ENCODE peak calls at places on chromosomes 12 and 14, in seven cellular contexts. I, G, Q, Y, L, E and Z are unnamed samples. For H3K4me1 and H3K36me3, the result is how much of the 10 kb centered on the place peaks cover.

GRCh38 chr12:46354111-46354798 is 18.3 kb downstream of the SLC38A2 start:
- DNase-seq in I (no peak), G (peak), Q (no peak), Y (no peak), L (no peak), E (no peak), Z (no peak)

GRCh38 chr12:131608740-131609665 is 101.9 kb upstream of the SFSWAP start:
- DNase-seq in I (peak), G (peak), Q (no peak), Y (peak), L (peak), E (peak), Z (peak)

GRCh38 chr12:47012552-47012951 is 66.9 kb upstream of the PCED1B start:
- DNase-seq in I (no peak), G (no peak), Q (no peak), Y (no peak), L (no peak), E (no peak), Z (no peak)

GRCh38 chr12:92593734-92594402 is 108.9 kb upstream of the PLEKHG7 start:
- DNase-seq in I (peak), G (peak), Q (peak), Y (peak), L (peak), E (no peak), Z (no peak)

GRCh38 chr12:106837782-106838181 is 63.3 kb downstream of the RIC8B start:
- DNase-seq in I (no peak), G (no peak), Q (no peak), Y (no peak), L (no peak), E (no peak), Z (no peak)

GRCh38 chr12:89707992-89708792 is 446 bp downstream of the ATP2B1 start:
- DNase-seq in I (peak), G (peak), Q (no peak), Y (peak), L (peak), E (peak), Z (peak)

GRCh38 chr12:44154128-44154527 is 318.2 kb downstream of the TMEM117 start:
- DNase-seq in I (no peak), G (peak), Q (no peak), Y (no peak), L (no peak), E (no peak), Z (no peak)

GRCh38 chr12:69644516-69644915 is 33.8 kb upstream of the LRRC10 start:
- DNase-seq in I (no peak), G (no peak), Q (no peak), Y (no peak), L (no peak), E (no peak), Z (no peak)

GRCh38 chr12:6867407-6868210 is at the start of gene TPI1:
- DNase-seq in I (peak), G (peak), Q (peak), Y (peak), L (peak), E (peak), Z (peak)

GRCh38 chr12:6868211-6869048 is 1.1 kb downstream of the TPI1 start:
- DNase-seq in I (peak), G (peak), Q (no peak), Y (no peak), L (no peak), E (no peak), Z (no peak)

GRCh38 chr12:6871052-6871957 is 1.8 kb downstream of the SPSB2 start:
- DNase-seq in I (peak), G (peak), Q (peak), Y (no peak), L (no peak), E (no peak), Z (no peak)

GRCh38 chr12:6866920-6867406 is 368 bp upstream of the TPI1 start:
- DNase-seq in I (no peak), G (peak), Q (no peak), Y (no peak), L (no peak), E (no peak), Z (no peak)

GRCh38 chr12:6869049-6870021 is 2.0 kb downstream of the TPI1 start:
- DNase-seq in I (peak), G (peak), Q (peak), Y (peak), L (peak), E (peak), Z (peak)
- H3K4me1 ChIP-seq in I (under half), G (under half), Q (under half), Y (under half), L (under half), E (under half), Z (under half)

GRCh38 chr12:535396-535795 is 75.7 kb downstream of the B4GALNT3 start:
- DNase-seq in I (no peak), G (no peak), Q (no peak), Y (no peak), L (no peak), E (no peak), Z (no peak)
- H3K36me3 ChIP-seq in I (under half), G (under half), Q (under half), Y (under half), L (under half), E (under half), Z (under half)

GRCh38 chr12:4283512-4284255 is 10.1 kb downstream of the CCND2 start:
- DNase-seq in I (no peak), G (no peak), Q (no peak), Y (no peak), L (no peak), E (no peak), Z (no peak)

GRCh38 chr12:4284306-4284705 is 10.7 kb downstream of the CCND2 start:
- DNase-seq in I (no peak), G (no peak), Q (no peak), Y (no peak), L (no peak), E (no peak), Z (no peak)

GRCh38 chr12:4282103-4282891 is 8.7 kb downstream of the CCND2 start:
- DNase-seq in I (no peak), G (no peak), Q (no peak), Y (no peak), L (no peak), E (no peak), Z (no peak)

GRCh38 chr12:4281173-4281654 is 7.7 kb downstream of the CCND2 start:
- DNase-seq in I (no peak), G (peak), Q (no peak), Y (no peak), L (no peak), E (no peak), Z (no peak)

GRCh38 chr12:4282892-4283511 is 9.4 kb downstream of the CCND2 start:
- DNase-seq in I (peak), G (no peak), Q (no peak), Y (no peak), L (no peak), E (no peak), Z (no peak)
- H3K4me1 ChIP-seq in I (under half), G (under half), Q (under half), Y (under half), L (under half), E (under half), Z (under half)

GRCh38 chr14:30938617-30939016 is 64.3 kb downstream of the COCH start:
- DNase-seq in I (no peak), G (no peak), Q (no peak), Y (no peak), L (no peak), E (no peak), Z (no peak)
- H3K36me3 ChIP-seq in I (under half), G (under half), Q (under half), Y (under half), L (under half), E (under half), Z (under half)

DNA sequence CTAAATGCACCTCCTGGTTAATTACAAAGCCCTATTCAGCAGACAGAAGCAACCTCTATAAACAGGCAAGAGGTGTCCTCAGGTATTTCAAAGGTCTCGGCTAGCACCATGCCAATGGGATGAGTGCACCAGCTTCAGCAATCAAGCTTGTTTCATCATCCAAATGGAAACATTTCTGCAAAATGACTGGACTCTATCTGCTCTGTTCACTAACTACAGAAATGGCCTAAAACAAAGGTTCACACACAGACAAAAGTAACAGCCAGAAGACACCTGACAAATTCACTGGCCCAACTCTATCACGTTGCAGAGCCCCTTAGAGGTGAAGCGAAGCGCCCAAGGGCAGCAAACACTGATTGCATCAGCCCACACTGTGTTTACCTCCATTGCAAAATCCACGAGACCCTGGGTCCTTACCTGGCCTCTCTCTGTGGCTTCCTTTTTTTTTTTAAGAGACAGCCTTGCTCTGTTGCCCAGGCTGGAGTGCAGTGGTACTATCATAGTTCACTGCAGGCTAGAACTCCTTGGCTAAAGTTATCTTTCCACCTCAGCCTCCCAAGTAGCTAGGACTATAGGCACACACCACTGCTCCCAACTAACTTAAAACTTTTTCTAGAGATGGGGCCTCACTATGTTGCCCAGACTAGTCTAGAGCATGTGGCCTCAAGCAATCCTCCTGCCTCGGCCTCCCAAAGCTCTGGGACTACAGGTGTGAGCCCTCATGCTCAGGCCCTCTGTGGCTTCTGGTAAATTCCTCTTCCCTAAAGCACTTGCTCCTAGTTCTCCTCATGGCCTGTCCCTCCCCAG is 8.5 kb upstream of the SYNE3 start:
- DNase-seq in I (peak), G (peak), Q (peak), Y (no peak), L (no peak), E (no peak), Z (no peak)
- H3K4me1 ChIP-seq in I (under half), G (under half), Q (half or more), Y (under half), L (under half), E (under half), Z (under half)

DNA sequence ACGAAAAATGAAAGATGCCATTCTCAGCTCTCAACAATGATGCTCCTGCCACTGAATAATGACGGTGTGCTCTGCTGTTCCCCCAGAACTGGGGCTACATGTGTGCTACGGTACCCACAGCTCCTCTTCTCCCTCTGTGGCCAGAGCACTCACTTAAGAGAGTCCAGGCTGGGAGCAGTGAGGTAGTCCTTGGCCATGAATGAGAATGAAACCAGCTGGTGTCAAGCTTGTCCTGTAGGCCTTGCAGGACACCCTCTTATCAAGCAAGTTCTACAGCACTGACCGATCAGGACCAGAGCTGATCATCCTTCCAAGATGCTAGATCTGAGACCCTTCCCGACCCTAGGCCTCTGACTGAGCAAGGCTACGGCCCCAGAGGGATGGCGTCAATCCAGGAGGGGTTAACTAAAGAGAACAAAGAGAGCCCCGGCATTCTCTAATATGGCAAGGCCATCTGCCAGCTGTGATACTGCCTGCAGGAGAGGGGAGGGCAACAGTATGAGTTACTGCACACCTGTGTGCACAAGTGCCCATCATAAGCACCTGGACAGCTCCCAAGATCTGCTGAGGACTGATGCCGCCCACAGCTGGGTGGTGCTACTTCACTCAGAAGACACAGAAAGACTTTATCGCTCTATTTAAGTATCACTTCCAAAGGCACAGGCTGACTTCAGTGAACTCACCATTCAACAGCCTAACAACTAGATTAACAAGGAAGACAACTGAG is 30.5 kb downstream of the APPL2 start:
- DNase-seq in I (no peak), G (no peak), Q (no peak), Y (no peak), L (peak), E (no peak), Z (no peak)
- H3K36me3 ChIP-seq in I (under half), G (half or more), Q (under half), Y (under half), L (under half), E (under half), Z (under half)

DNA sequence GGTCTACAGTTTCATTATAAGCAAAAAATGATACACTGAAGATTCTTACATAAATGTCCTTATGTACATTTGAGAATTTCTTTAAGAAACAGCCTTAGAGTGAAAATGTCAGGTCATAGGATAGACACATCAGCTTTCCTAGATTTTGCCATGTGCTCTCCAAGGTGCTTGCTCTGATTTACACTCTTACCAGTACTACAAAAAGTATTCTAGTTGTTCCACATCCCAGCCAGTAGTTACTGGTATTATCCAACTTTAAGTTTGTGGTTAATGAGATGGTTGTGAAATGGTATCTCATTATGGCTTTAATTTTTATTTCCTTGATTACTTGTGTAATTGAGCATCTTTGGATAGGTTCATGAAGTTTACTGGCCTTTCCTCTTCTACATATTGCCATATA is 5.0 kb upstream of the LRRK2 start:
- DNase-seq in I (no peak), G (no peak), Q (no peak), Y (no peak), L (no peak), E (no peak), Z (no peak)
- H3K4me1 ChIP-seq in I (under half), G (under half), Q (under half), Y (under half), L (under half), E (under half), Z (under half)

GRCh38 chr12:104095289-104095688 is 31.0 kb downstream of the HCFC2 start:
- DNase-seq in I (no peak), G (peak), Q (no peak), Y (no peak), L (no peak), E (no peak), Z (no peak)
- H3K36me3 ChIP-seq in I (under half), G (half or more), Q (under half), Y (under half), L (under half), E (under half), Z (under half)

GRCh38 chr12:132664206-132665148 is 22.7 kb downstream of the POLE start:
- DNase-seq in I (peak), G (no peak), Q (no peak), Y (no peak), L (no peak), E (no peak), Z (no peak)
- H3K4me1 ChIP-seq in I (under half), G (under half), Q (under half), Y (under half), L (under half), E (under half), Z (under half)